ENCODE peak calls at places on chromosomes 2 and 18, in six cellular contexts. V is coronary artery; P is pancreas; C is heart right ventricle; Z is Peyer's patch; B is CD8-positive, alpha-beta T cell. G is an unnamed sample.

GRCh38 chr2:3179208-3179607 is 198.4 kb downstream of the EIPR1 start:
- DNase-seq in P (peak; percentile 50), Z (no peak), V (no peak), C (no peak), B (no peak), G (no peak)

GRCh38 chr18:55446996-55447671 is 140.9 kb downstream of the TCF4 start:
- DNase-seq in B (no peak), C (no peak), P (no peak), V (no peak), Z (no peak), G (no peak)

GRCh38 chr18:57054891-57055290 is 92.0 kb upstream of the BOD1L2 start:
- DNase-seq in P (no peak), B (no peak), V (no peak), C (no peak), Z (no peak), G (no peak)

GRCh38 chr2:152588911-152589310 is 128.3 kb downstream of the PRPF40A start:
- DNase-seq in B (no peak), P (no peak), V (no peak), Z (no peak), C (no peak), G (no peak)

GRCh38 chr18:3360211-3360610 is 89.8 kb upstream of the TGIF1 start:
- DNase-seq in P (no peak), C (no peak), Z (no peak), V (no peak), B (no peak), G (no peak)

GRCh38 chr18:46406539-46406932 is 250.5 kb downstream of the LOXHD1 start:
- DNase-seq in C (no peak), Z (no peak), B (no peak), P (no peak), V (no peak), G (no peak)

GRCh38 chr2:12964904-12965539 is 248.3 kb downstream of the TRIB2 start:
- DNase-seq in V (no peak), C (no peak), P (no peak), Z (no peak), B (no peak), G (no peak)

GRCh38 chr2:129733579-129733978 is 245.9 kb upstream of the RAB6C start:
- DNase-seq in P (no peak), B (no peak), C (no peak), V (no peak), Z (no peak), G (no peak)

GRCh38 chr18:24368749-24369148 is 28.9 kb downstream of the OSBPL1A start:
- DNase-seq in C (no peak), Z (no peak), V (no peak), B (no peak), P (no peak), G (no peak)

GRCh38 chr2:172623249-172623965 is 67.5 kb downstream of the PDK1 start:
- DNase-seq in C (no peak), B (no peak), Z (no peak), V (no peak), P (no peak), G (no peak)

GRCh38 chr2:10493636-10494281 is 45.6 kb upstream of the ODC1 start:
- DNase-seq in P (no peak), V (peak; percentile 50), C (no peak), Z (peak; percentile 78), B (peak; percentile 83), G (peak; percentile 96)

GRCh38 chr2:215136669-215137328 is 1.6 kb downstream of the ABCA12 start:
- DNase-seq in Z (no peak), B (no peak), V (no peak), P (no peak), C (no peak), G (peak; percentile 29)

GRCh38 chr18:59087391-59087790 is 52.3 kb upstream of the SEC11C start:
- DNase-seq in C (no peak), V (no peak), Z (no peak), B (no peak), P (no peak), G (no peak)

GRCh38 chr2:189661957-189662321 is 680 bp downstream of the ASNSD1 start:
- DNase-seq in B (no peak), C (no peak), P (no peak), V (no peak), Z (no peak), G (no peak)

GRCh38 chr2:232526296-232527055 is 516 bp downstream of the CHRND start:
- DNase-seq in B (no peak), Z (no peak), V (no peak), P (no peak), C (no peak), G (no peak)

GRCh38 chr2:124824441-124824840 is 799.4 kb downstream of the CNTNAP5 start:
- DNase-seq in P (no peak), B (no peak), Z (no peak), V (no peak), C (no peak), G (no peak)

GRCh38 chr2:240467149-240467642 is 31.7 kb downstream of the GPC1 start:
- DNase-seq in C (no peak), P (peak; percentile 52), B (peak; percentile 9), Z (no peak), V (no peak), G (no peak)

GRCh38 chr2:226652388-226652787 is 147.2 kb downstream of the IRS1 start:
- DNase-seq in B (no peak), C (no peak), Z (no peak), V (no peak), P (no peak), G (peak; percentile 81)

GRCh38 chr18:4599312-4599711 is 144.2 kb upstream of the DLGAP1 start:
- DNase-seq in V (no peak), C (no peak), P (no peak), Z (no peak), B (no peak), G (no peak)

GRCh38 chr2:144224446-144224845 is 295.5 kb downstream of the ZEB2 start:
- DNase-seq in Z (no peak), V (no peak), P (no peak), C (no peak), B (no peak), G (no peak)

GRCh38 chr2:109128466-109129355 is at the start of gene SH3RF3:
- DNase-seq in P (peak; percentile 69), V (peak; percentile 86), B (peak; percentile 26), Z (no peak), C (peak; percentile 46), G (peak; percentile 41)

GRCh38 chr2:104945866-104946265 is 92.0 kb downstream of the POU3F3 start:
- DNase-seq in Z (no peak), V (no peak), B (no peak), C (no peak), P (no peak), G (no peak)

GRCh38 chr2:109516445-109517117 is 97.2 kb downstream of the SEPTIN10 start:
- DNase-seq in B (no peak), C (no peak), V (no peak), Z (no peak), P (peak; percentile 80), G (peak; percentile 58)

DNA sequence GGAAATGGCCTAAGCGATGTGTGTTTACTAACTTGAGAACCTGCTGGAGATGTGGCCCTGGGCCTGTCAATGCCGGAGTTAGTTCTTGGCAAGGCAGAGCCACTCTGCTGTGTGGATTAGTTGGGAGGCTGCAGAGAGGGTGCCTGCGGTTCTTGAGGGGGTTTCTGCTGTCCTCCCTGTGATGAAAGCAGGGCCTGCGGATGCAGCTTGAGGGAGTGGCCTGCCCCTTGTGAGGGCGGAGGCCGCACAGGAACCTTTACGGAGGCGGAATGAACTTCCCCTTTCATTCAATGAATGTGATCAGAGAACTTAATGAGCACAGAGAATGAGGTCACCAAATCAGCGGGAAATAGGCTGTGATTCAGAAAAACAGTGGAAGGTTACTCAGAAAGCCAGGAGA is 47.2 kb downstream of the VWA3B start:
- DNase-seq in Z (peak; percentile 50), C (peak; percentile 50), P (no peak), B (no peak), V (no peak), G (no peak)
- H3K27ac ChIP-seq in Z (no peak overlapping the region), C (peak overlapping the region; percentile 64), P (no peak overlapping the region), B (no peak overlapping the region), V (peak overlapping the region; percentile 35), G (no peak overlapping the region)

GRCh38 chr18:12314586-12315305 is 6.7 kb downstream of the TUBB6 start:
- DNase-seq in B (no peak), C (no peak), Z (no peak), V (no peak), P (no peak), G (no peak)
- TF ChIP-seq CTCF in B (no peak), C (no peak), Z (no peak), V (no peak), P (no peak), G (no peak)

DNA sequence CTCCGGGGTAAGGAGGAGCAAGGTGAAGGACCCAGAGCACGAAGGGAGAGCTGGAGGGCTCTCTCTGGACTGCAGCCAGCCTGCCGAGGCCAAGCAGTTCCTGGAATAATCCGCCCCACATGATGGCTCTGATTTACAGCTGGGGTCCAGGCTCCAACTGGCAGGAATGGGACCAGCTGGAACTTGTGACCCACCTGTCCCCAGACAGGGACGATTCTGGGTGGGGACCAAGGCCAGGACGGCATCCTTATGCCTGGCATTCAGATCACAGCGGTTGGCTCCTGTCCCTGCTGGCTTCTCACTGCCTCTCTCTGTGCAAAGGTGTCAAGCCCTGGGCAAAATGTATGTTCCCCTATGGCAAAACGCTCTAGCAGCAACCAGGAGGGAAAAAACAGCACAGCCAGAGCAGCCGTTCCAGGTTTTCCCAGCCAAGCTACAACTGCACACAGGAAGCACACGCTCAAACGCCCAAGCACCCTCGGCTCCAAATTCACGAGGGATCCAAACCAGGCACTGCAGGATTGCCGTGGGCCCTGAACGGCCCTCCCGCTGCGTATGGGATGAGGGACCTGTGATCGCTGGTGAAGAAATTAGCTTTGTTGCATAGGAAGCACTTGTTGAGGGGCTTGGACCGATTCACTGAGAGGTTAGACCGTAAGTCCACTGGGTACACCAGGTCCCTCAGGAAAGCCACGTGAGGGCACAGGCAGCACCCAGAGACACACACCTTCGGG is 35.8 kb downstream of the FAM178B start:
- DNase-seq in B (no peak), V (no peak), Z (no peak), P (no peak), C (no peak), G (no peak)
- H3K27ac ChIP-seq in B (no peak overlapping the region), V (no peak overlapping the region), Z (no peak overlapping the region), P (no peak overlapping the region), C (no peak overlapping the region), G (no peak overlapping the region)

GRCh38 chr18:13801260-13801601 is 22.7 kb upstream of the MC5R start:
- DNase-seq in B (no peak), Z (no peak), V (no peak), P (no peak), C (no peak), G (no peak)
- TF ChIP-seq CTCF in B (no peak), Z (no peak), V (no peak), P (no peak), C (no peak), G (peak; percentile 42)

DNA sequence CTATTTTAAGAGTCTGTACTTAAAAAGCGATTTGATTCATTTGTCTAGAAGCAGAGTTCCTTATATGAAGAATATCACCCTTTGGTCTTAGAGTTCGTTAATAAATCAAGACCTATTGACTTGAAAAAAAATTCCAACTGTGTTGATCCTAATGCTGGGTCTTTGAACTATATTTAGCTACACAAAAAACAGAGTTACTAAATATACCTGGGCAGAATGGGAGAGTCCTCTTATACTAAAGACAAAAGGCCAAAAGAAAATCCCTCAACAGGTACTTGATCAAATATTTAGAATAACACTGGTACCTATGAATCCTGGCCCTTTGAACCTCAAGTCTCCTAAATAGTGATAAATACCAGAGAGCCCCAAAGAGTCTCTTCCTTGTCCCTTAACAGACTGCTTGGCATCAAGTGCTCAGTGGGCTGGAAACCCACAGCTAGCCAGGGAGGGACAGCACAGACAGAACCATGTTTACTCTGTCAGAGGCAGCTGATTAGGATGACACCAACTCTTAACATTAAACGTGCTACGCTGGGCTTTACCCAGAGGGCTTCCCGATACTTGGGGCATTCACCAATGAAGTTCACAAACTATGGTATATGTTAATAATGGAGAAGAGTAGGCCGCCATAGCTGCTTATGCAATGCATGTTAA is 95.1 kb downstream of the FIGN start:
- DNase-seq in B (no peak), P (no peak), C (no peak), Z (no peak), V (no peak), G (no peak)
- H3K27ac ChIP-seq in B (no peak overlapping the region), P (no peak overlapping the region), C (no peak overlapping the region), Z (no peak overlapping the region), V (no peak overlapping the region), G (no peak overlapping the region)

G was measured in RWPE1.